ENCODE peak calls at places on chromosomes 2 and 18, in ten cellular contexts. N, J, W, M, P, R, K, D, S and Q are unnamed samples.

GRCh38 chr2:219962089-219962488 is 334.7 kb downstream of the SLC4A3 start:
- DNase-seq in R (no peak), N (no peak), M (no peak), D (no peak), S (no peak), K (no peak), J (no peak), P (no peak), W (no peak), Q (no peak)

GRCh38 chr2:199431748-199432213 is 26.0 kb downstream of the SATB2 start:
- DNase-seq in W (no peak), P (no peak), K (no peak), D (no peak), N (no peak), S (no peak), M (no peak), J (no peak), R (peak), Q (no peak)

GRCh38 chr2:121869873-121870272 is 114.4 kb downstream of the TSN start:
- DNase-seq in K (no peak), W (no peak), P (no peak), M (no peak), D (no peak), J (no peak), R (no peak), S (no peak), N (no peak), Q (no peak)

GRCh38 chr18:7207366-7207765 is 23.5 kb upstream of the LRRC30 start:
- DNase-seq in W (no peak), R (no peak), S (no peak), D (no peak), M (no peak), N (no peak), J (no peak), P (no peak), K (no peak), Q (peak)

GRCh38 chr2:201793631-201794030 is 12.7 kb upstream of the CDK15 start:
- DNase-seq in W (no peak), P (no peak), K (no peak), J (no peak), R (no peak), N (no peak), S (no peak), M (no peak), D (no peak), Q (peak)

GRCh38 chr2:110806053-110806452 is 73.7 kb downstream of the ACOXL start:
- DNase-seq in R (no peak), K (no peak), S (peak), W (no peak), M (no peak), N (no peak), P (no peak), J (no peak), D (no peak), Q (no peak)

GRCh38 chr2:96329416-96329815 is 4.3 kb downstream of the ITPRIPL1 start:
- DNase-seq in K (no peak), N (no peak), J (no peak), M (no peak), D (no peak), R (no peak), P (no peak), W (peak), S (no peak), Q (peak)

GRCh38 chr2:61015971-61016370 is 1.5 kb upstream of the PEX13 start:
- DNase-seq in K (no peak), R (no peak), J (no peak), N (no peak), S (no peak), D (no peak), W (no peak), M (no peak), P (no peak), Q (no peak)

GRCh38 chr2:206962966-206963365 is 23.6 kb downstream of the CPO start:
- DNase-seq in M (no peak), K (no peak), D (no peak), W (no peak), P (no peak), S (no peak), N (no peak), R (no peak), J (no peak), Q (no peak)

GRCh38 chr2:16487686-16488085 is 177.9 kb downstream of the CYRIA start:
- DNase-seq in M (no peak), S (peak), K (no peak), N (no peak), W (peak), P (no peak), R (no peak), J (no peak), D (no peak), Q (peak)